ENCODE peak calls at places on chromosomes 7 and 10, in four cellular contexts. D is GM12878, T is WTC11, I is K562. Q is an unnamed sample.

GRCh38 chr7:17651926-17652385 is 288.3 kb downstream of the SNX13 start:
- DNase-seq in I (no peak), D (no peak), T (no peak), Q (no peak)

GRCh38 chr10:22999942-23000341 is 72.1 kb downstream of the ARMC3 start:
- DNase-seq in I (no peak), T (peak), D (no peak), Q (no peak)

GRCh38 chr7:22884911-22885823 is 62.5 kb upstream of the TOMM7 start:
- DNase-seq in D (peak), T (no peak), I (no peak), Q (no peak)

GRCh38 chr10:43816351-43817321 is 168.0 kb upstream of the ZNF32 start:
- DNase-seq in T (no peak), I (no peak), D (peak), Q (no peak)

GRCh38 chr7:74627699-74628411 is 29.7 kb upstream of the GTF2I start:
- DNase-seq in T (no peak), D (no peak), I (no peak), Q (peak)

GRCh38 chr10:42648512-42648911 is 10.1 kb upstream of the ZNF33B start:
- DNase-seq in T (no peak), D (no peak), I (peak), Q (no peak)

GRCh38 chr7:75915416-75916156 is 631 bp downstream of the POR start:
- DNase-seq in I (peak), T (no peak), D (no peak), Q (peak)

GRCh38 chr10:19815036-19815435 is 1.2 kb upstream of the PLXDC2 start:
- DNase-seq in I (no peak), D (no peak), T (no peak), Q (no peak)

GRCh38 chr10:68550747-68551411 is 9.3 kb upstream of the TET1 start:
- DNase-seq in I (peak), T (peak), D (no peak), Q (peak)

GRCh38 chr10:3065622-3066021 is 1.7 kb upstream of the PFKP start:
- DNase-seq in T (no peak), I (no peak), D (no peak), Q (no peak)

GRCh38 chr10:71061472-71061871 is 150.9 kb upstream of the UNC5B start:
- DNase-seq in I (no peak), D (no peak), T (no peak), Q (no peak)

GRCh38 chr7:136869991-136870798 is 1.7 kb downstream of the CHRM2 start:
- DNase-seq in T (peak), D (no peak), I (no peak), Q (no peak)

GRCh38 chr10:132311338-132311939 is 3.7 kb upstream of the STK32C start:
- DNase-seq in T (no peak), I (peak), D (no peak), Q (peak)

GRCh38 chr7:97479740-97480290 is 252.1 kb upstream of the TAC1 start:
- DNase-seq in I (no peak), D (no peak), T (no peak), Q (no peak)

GRCh38 chr10:80357000-80357803 is 621 bp downstream of the DYDC2 start:
- DNase-seq in I (no peak), D (no peak), T (peak), Q (no peak)

GRCh38 chr7:110534241-110534931 is 556.5 kb upstream of the LRRN3 start:
- DNase-seq in T (no peak), D (no peak), I (no peak), Q (peak)

GRCh38 chr7:150564045-150564444 is 3.1 kb upstream of the GIMAP4 start:
- DNase-seq in I (no peak), D (no peak), T (no peak), Q (no peak)

GRCh38 chr10:89147256-89147655 is 59.9 kb downstream of the CH25H start:
- DNase-seq in T (no peak), I (no peak), D (no peak), Q (no peak)

GRCh38 chr7:22447759-22448158 is 52.2 kb downstream of the STEAP1B start:
- DNase-seq in T (no peak), I (no peak), D (peak), Q (no peak)

GRCh38 chr10:50325449-50326188 is 74.3 kb upstream of the ASAH2 start:
- DNase-seq in D (no peak), I (peak), T (no peak), Q (no peak)

GRCh38 chr10:72567421-72567820 is 58.5 kb downstream of the MICU1 start:
- DNase-seq in I (no peak), T (no peak), D (no peak), Q (no peak)

GRCh38 chr7:158400601-158401225 is 186.9 kb downstream of the PTPRN2 start:
- DNase-seq in D (no peak), I (no peak), T (no peak), Q (no peak)

GRCh38 chr7:142626420-142627035 is 122.7 kb upstream of the PRSS1 start:
- DNase-seq in I (peak), D (no peak), T (peak), Q (peak)

GRCh38 chr10:1212571-1213141 is 156.5 kb downstream of the WDR37 start:
- DNase-seq in I (no peak), T (no peak), D (no peak), Q (no peak)

GRCh38 chr7:138030679-138031351 is 28.9 kb upstream of the CREB3L2 start:
- DNase-seq in I (no peak), D (no peak), T (no peak), Q (no peak)

GRCh38 chr10:15262036-15262713 is 93.7 kb upstream of the NMT2 start:
- DNase-seq in D (no peak), I (no peak), T (no peak), Q (peak)

GRCh38 chr7:30332549-30332948 is 48.2 kb downstream of the ZNRF2 start:
- DNase-seq in D (no peak), I (no peak), T (no peak), Q (no peak)

GRCh38 chr7:156612930-156613329 is 27.6 kb upstream of the RNF32 start:
- DNase-seq in D (peak), T (no peak), I (no peak), Q (no peak)

GRCh38 chr10:97974526-97975525 is 55.6 kb downstream of the CRTAC1 start:
- DNase-seq in T (peak), D (no peak), I (no peak), Q (no peak)

GRCh38 chr7:33195264-33195663 is 65.9 kb downstream of the BBS9 start:
- DNase-seq in D (no peak), I (no peak), T (no peak), Q (no peak)

GRCh38 chr7:112994666-112995065 is 92.0 kb downstream of the GPR85 start:
- DNase-seq in I (no peak), D (no peak), T (no peak), Q (no peak)

GRCh38 chr7:85887133-85887532 is 700.3 kb upstream of the SEMA3D start:
- DNase-seq in D (no peak), T (no peak), I (no peak), Q (no peak)

GRCh38 chr7:85890244-85890811 is 703.5 kb upstream of the SEMA3D start:
- DNase-seq in D (no peak), I (peak), T (no peak), Q (peak)
- TF ChIP-seq CREM in D (no peak), I (no peak), T (no peak), Q (no peak)

GRCh38 chr10:49164587-49165188 is 23.5 kb downstream of the TMEM273 start:
- DNase-seq in T (peak), I (peak), D (no peak), Q (peak)
- TF ChIP-seq CREM in T (no peak), I (peak), D (no peak), Q (no peak)

DNA sequence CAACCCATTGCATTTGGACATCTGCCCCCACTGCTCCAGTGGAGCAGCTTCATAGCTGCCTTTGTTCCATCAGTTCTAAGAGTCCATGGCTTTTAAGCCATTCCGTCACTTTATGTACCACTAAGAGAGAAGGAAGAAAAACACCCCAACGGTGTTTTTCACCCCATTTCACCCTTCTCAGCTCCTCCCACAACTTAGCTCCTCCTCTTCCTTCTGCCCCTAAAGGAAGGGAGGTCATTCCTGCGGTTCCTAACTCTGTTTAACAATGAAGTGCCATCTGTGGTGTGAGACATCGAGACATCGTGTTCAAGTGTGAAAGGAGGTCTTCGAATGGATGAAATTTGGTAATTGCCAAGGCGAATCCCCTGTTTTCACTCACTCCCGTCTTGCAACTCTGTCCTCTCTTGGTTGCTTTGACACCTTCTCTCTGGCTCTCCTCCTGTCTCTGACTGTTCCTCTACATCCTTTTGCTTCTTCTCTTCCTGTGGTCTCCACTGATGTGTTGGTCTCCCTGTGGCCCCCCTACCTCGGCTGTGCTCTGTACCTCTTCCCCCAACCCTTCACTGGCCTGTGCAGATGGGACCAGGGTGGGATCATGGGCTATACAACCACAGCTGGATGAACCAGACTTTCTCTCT is 23.0 kb downstream of the SMKR1 start:
- DNase-seq in D (no peak), I (peak), T (no peak), Q (no peak)
- TF ChIP-seq CREM in D (no peak), I (no peak), T (no peak), Q (no peak)

GRCh38 chr10:119543814-119544642 is 1.5 kb upstream of the RGS10 start:
- DNase-seq in I (no peak), T (no peak), D (no peak), Q (no peak)
- TF ChIP-seq CREM in I (no peak), T (no peak), D (no peak), Q (no peak)

GRCh38 chr10:17607060-17607459 is 10.1 kb downstream of the HACD1 start:
- DNase-seq in T (no peak), D (no peak), I (no peak), Q (no peak)

GRCh38 chr10:17605936-17606335 is 11.2 kb downstream of the HACD1 start:
- DNase-seq in I (no peak), D (no peak), T (no peak), Q (no peak)

GRCh38 chr10:17606547-17607040 is 10.6 kb downstream of the HACD1 start:
- DNase-seq in T (no peak), D (no peak), I (no peak), Q (no peak)

GRCh38 chr10:17609523-17610079 is 7.6 kb downstream of the HACD1 start:
- DNase-seq in T (no peak), D (no peak), I (no peak), Q (no peak)

GRCh38 chr10:17607603-17608332 is 9.4 kb downstream of the HACD1 start:
- DNase-seq in I (peak), T (no peak), D (no peak), Q (peak)
- TF ChIP-seq CREM in I (no peak), T (no peak), D (no peak), Q (no peak)

DNA sequence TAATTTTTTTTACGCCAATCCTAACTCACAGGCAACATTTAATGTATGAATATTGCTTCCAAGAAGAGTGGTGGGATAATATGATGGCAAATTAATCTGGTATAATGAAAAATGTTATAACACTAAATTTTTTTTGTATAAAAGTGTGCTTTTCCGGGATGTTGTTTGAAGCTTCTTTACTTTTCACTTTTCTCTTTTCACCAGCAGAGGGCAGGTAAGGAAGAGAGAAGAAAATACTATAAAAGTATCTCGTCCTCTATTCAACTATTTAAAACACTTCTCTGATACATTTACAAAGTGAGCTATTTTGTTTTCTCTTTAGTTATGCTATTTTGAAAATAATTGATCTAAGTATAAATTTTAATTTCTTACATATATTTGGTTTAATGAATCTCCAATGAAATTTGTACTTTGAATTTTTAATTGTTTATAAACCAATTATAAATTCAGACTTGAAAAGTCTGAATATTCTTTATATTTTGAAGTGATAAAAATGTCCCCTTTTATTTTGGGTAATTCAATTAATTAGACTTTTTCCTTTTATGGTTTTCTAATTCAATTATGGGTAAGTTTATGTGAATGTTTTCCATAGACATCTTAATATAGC is 20.7 kb upstream of the CFTR start:
- DNase-seq in I (no peak), T (no peak), D (no peak), Q (peak)
- TF ChIP-seq CREM in I (no peak), T (no peak), D (no peak), Q (no peak)

GRCh38 chr7:118300177-118300576 is 75.7 kb downstream of the ANKRD7 start:
- DNase-seq in T (no peak), D (no peak), I (no peak), Q (no peak)

GRCh38 chr7:118304100-118304499 is 79.6 kb downstream of the ANKRD7 start:
- DNase-seq in I (no peak), D (no peak), T (no peak), Q (no peak)

GRCh38 chr7:118306771-118307170 is 82.3 kb downstream of the ANKRD7 start:
- DNase-seq in D (no peak), I (no peak), T (no peak), Q (no peak)

GRCh38 chr7:118311121-118311803 is 86.8 kb downstream of the ANKRD7 start:
- DNase-seq in T (no peak), D (peak), I (no peak), Q (no peak)

DNA sequence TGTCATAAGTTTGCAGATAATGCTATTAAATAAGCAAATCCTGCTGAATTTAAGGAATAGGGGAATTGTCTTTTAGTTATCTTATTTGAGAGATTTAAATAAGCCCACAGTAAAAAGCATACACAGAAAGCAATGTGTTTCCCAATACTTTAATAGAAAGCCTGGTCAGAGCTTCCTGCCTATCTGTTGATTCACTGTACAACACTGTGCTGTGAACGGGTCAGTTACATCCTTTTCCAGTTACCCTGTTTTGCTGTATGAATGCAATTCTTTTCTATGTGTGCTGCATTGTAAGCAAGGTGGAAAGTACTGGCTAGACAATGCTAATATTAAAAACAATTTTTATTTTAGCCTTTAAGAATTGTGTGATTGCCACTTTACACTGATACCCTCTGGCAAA is 81.2 kb downstream of the ANKRD7 start:
- DNase-seq in D (no peak), T (no peak), I (no peak), Q (no peak)
- TF ChIP-seq CREM in D (no peak), T (no peak), I (no peak), Q (no peak)

DNA sequence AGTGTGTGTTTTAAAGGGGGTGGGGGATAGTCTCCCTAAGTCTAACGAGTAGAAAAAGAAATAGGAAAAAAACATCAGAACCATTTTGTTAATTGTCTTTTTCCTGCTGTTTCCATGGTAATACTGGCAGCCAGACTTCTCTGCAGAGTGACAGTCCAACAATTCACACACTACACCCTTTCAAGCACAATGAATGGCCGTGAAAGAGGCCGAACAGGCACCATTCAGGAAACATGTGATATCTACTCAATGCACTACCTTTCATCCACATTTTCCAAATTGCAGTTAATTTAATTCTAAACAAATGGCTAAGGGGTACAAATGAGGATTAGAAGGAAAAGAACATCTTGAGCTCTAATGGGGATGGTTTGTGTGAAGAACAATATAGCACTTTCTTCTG is 358.5 kb upstream of the ANKRD30A start:
- DNase-seq in T (no peak), I (no peak), D (no peak), Q (no peak)
- TF ChIP-seq CREM in T (no peak), I (no peak), D (no peak), Q (no peak)

GRCh38 chr7:95001258-95001657 is 93.9 kb downstream of the PPP1R9A start:
- DNase-seq in D (no peak), T (no peak), I (no peak), Q (no peak)

GRCh38 chr7:95002726-95003125 is 95.3 kb downstream of the PPP1R9A start:
- DNase-seq in T (no peak), I (no peak), D (no peak), Q (no peak)

GRCh38 chr7:95001815-95002561 is 94.6 kb downstream of the PPP1R9A start:
- DNase-seq in T (no peak), D (no peak), I (no peak), Q (no peak)

GRCh38 chr7:95006010-95006409 is 98.6 kb downstream of the PPP1R9A start:
- DNase-seq in D (no peak), T (no peak), I (no peak), Q (no peak)

DNA sequence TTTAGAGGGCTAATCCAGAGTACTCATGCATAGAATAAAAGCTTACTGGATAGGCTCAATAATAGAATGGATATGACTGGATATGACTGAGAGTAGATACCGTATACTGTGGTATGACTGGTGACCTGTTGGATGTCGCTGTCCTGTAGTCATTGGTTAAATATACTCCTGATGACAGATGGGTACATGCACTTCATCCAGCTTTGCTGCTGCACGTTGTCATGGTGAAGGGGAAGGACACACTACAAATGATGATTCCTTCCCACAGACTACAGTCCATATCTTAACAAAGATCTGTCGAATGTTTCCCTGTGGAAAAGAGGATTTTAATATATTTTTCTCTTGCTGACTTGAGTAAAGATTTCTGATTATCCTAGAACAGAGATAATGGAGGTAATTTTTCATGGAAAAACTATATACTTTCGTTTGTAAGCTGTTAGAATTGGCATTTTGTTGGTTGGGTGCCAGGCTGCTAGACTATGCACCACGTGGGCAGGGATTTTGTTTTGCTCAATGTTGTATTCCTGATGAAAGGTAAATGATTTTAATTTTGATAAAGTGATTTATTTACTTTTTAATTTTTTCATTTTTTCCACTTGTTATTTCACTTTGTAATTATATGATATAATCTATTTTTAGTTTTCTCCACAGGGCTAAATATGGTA is 97.4 kb downstream of the PPP1R9A start:
- DNase-seq in I (no peak), T (no peak), D (no peak), Q (no peak)
- TF ChIP-seq CREM in I (no peak), T (no peak), D (no peak), Q (no peak)

Q was measured in HepG2.